ENCODE peak calls at places on chromosomes 4 and X, in eight cellular contexts. One of them, this sample, is unnamed.
A peak's percentile ranks its signal among the peaks of the same experiment; 100 is the strongest.

GRCh38 chrX:47243351-47243750 is 10.5 kb downstream of the USP11 start:
- DNase-seq in fibroblast of lung: no peak
- DNase-seq in cardiac fibroblast: no peak
- DNase-seq in brain microvascular endothelial cell: no peak
- DNase-seq in HCT116: no peak
- DNase-seq in hepatocyte: no peak
- DNase-seq in heart right ventricle: no peak
- DNase-seq in CD4-positive, alpha-beta T cell: no peak
- DNase-seq in this sample: no peak

GRCh38 chrX:128975716-128976115 is 547.6 kb downstream of the SMARCA1 start:
- DNase-seq in HCT116: no peak
- DNase-seq in cardiac fibroblast: peak; percentile 0
- DNase-seq in brain microvascular endothelial cell: no peak
- DNase-seq in hepatocyte: peak; percentile 56
- DNase-seq in fibroblast of lung: no peak
- DNase-seq in heart right ventricle: no peak
- DNase-seq in CD4-positive, alpha-beta T cell: no peak
- DNase-seq in this sample: peak; percentile 61

GRCh38 chr4:48780867-48781219 is 764 bp upstream of the FRYL start:
- DNase-seq in HCT116: no peak
- DNase-seq in cardiac fibroblast: peak; percentile 62
- DNase-seq in heart right ventricle: peak; percentile 55
- DNase-seq in brain microvascular endothelial cell: peak; percentile 11
- DNase-seq in hepatocyte: peak; percentile 52
- DNase-seq in CD4-positive, alpha-beta T cell: peak; percentile 3
- DNase-seq in fibroblast of lung: peak; percentile 53
- DNase-seq in this sample: no peak

GRCh38 chrX:152658302-152658701 is 20.6 kb downstream of the GABRQ start:
- DNase-seq in cardiac fibroblast: no peak
- DNase-seq in brain microvascular endothelial cell: no peak
- DNase-seq in fibroblast of lung: no peak
- DNase-seq in CD4-positive, alpha-beta T cell: no peak
- DNase-seq in hepatocyte: no peak
- DNase-seq in HCT116: no peak
- DNase-seq in heart right ventricle: no peak
- DNase-seq in this sample: no peak

GRCh38 chr4:768995-769394 is 56.9 kb downstream of the CPLX1 start:
- DNase-seq in HCT116: no peak
- DNase-seq in cardiac fibroblast: no peak
- DNase-seq in fibroblast of lung: no peak
- DNase-seq in hepatocyte: no peak
- DNase-seq in brain microvascular endothelial cell: no peak
- DNase-seq in CD4-positive, alpha-beta T cell: no peak
- DNase-seq in heart right ventricle: no peak
- DNase-seq in this sample: no peak

GRCh38 chr4:144666539-144667175 is 20.7 kb downstream of the HHIP start:
- DNase-seq in cardiac fibroblast: peak; percentile 57
- DNase-seq in HCT116: peak; percentile 6
- DNase-seq in brain microvascular endothelial cell: peak; percentile 39
- DNase-seq in hepatocyte: no peak
- DNase-seq in heart right ventricle: no peak
- DNase-seq in fibroblast of lung: peak; percentile 87
- DNase-seq in CD4-positive, alpha-beta T cell: no peak
- DNase-seq in this sample: no peak

GRCh38 chr4:2062808-2063524 is 3.8 kb downstream of the NAT8L start:
- DNase-seq in cardiac fibroblast: no peak
- DNase-seq in hepatocyte: no peak
- DNase-seq in brain microvascular endothelial cell: no peak
- DNase-seq in heart right ventricle: no peak
- DNase-seq in HCT116: no peak
- DNase-seq in CD4-positive, alpha-beta T cell: no peak
- DNase-seq in fibroblast of lung: no peak
- DNase-seq in this sample: no peak

GRCh38 chrX:17098516-17099247 is 152.2 kb downstream of the REPS2 start:
- DNase-seq in CD4-positive, alpha-beta T cell: no peak
- DNase-seq in HCT116: no peak
- DNase-seq in brain microvascular endothelial cell: no peak
- DNase-seq in fibroblast of lung: no peak
- DNase-seq in hepatocyte: no peak
- DNase-seq in heart right ventricle: no peak
- DNase-seq in cardiac fibroblast: no peak
- DNase-seq in this sample: no peak

GRCh38 chrX:54807524-54808108 is at the start of gene MAGED2:
- DNase-seq in hepatocyte: peak; percentile 80
- DNase-seq in fibroblast of lung: peak; percentile 34
- DNase-seq in HCT116: no peak
- DNase-seq in CD4-positive, alpha-beta T cell: peak; percentile 68
- DNase-seq in brain microvascular endothelial cell: no peak
- DNase-seq in heart right ventricle: peak; percentile 27
- DNase-seq in cardiac fibroblast: peak; percentile 64
- DNase-seq in this sample: no peak

GRCh38 chr4:132709024-132709423 is 440.1 kb upstream of the PCDH10 start:
- DNase-seq in fibroblast of lung: no peak
- DNase-seq in brain microvascular endothelial cell: no peak
- DNase-seq in heart right ventricle: no peak
- DNase-seq in hepatocyte: no peak
- DNase-seq in CD4-positive, alpha-beta T cell: no peak
- DNase-seq in cardiac fibroblast: no peak
- DNase-seq in HCT116: no peak
- DNase-seq in this sample: no peak

GRCh38 chrX:132270699-132271098 is 51.5 kb upstream of the RAP2C start:
- DNase-seq in fibroblast of lung: peak; percentile 80
- DNase-seq in cardiac fibroblast: peak; percentile 86
- DNase-seq in HCT116: no peak
- DNase-seq in heart right ventricle: peak; percentile 43
- DNase-seq in brain microvascular endothelial cell: no peak
- DNase-seq in hepatocyte: peak; percentile 54
- DNase-seq in CD4-positive, alpha-beta T cell: no peak
- DNase-seq in this sample: no peak

GRCh38 chrX:150372756-150373155 is 9.6 kb downstream of the MAMLD1 start:
- DNase-seq in fibroblast of lung: no peak
- DNase-seq in HCT116: no peak
- DNase-seq in CD4-positive, alpha-beta T cell: no peak
- DNase-seq in brain microvascular endothelial cell: no peak
- DNase-seq in heart right ventricle: no peak
- DNase-seq in cardiac fibroblast: no peak
- DNase-seq in hepatocyte: no peak
- DNase-seq in this sample: no peak

GRCh38 chr4:102827674-102828496 is 534 bp upstream of the UBE2D3 start:
- DNase-seq in cardiac fibroblast: peak; percentile 100
- DNase-seq in fibroblast of lung: peak; percentile 100
- DNase-seq in hepatocyte: peak; percentile 100
- DNase-seq in HCT116: peak; percentile 100
- DNase-seq in heart right ventricle: peak; percentile 100
- DNase-seq in brain microvascular endothelial cell: peak; percentile 100
- DNase-seq in CD4-positive, alpha-beta T cell: peak; percentile 97
- DNase-seq in this sample: peak; percentile 92

GRCh38 chrX:16869393-16870094 is 618 bp downstream of the RBBP7 start:
- DNase-seq in brain microvascular endothelial cell: no peak
- DNase-seq in HCT116: no peak
- DNase-seq in CD4-positive, alpha-beta T cell: peak; percentile 47
- DNase-seq in heart right ventricle: peak; percentile 9
- DNase-seq in hepatocyte: peak; percentile 89
- DNase-seq in cardiac fibroblast: peak; percentile 30
- DNase-seq in fibroblast of lung: no peak
- DNase-seq in this sample: peak; percentile 45

GRCh38 chrX:43552166-43552565 is 103.9 kb upstream of the MAOA start:
- DNase-seq in cardiac fibroblast: no peak
- DNase-seq in CD4-positive, alpha-beta T cell: no peak
- DNase-seq in fibroblast of lung: no peak
- DNase-seq in hepatocyte: peak; percentile 72
- DNase-seq in HCT116: no peak
- DNase-seq in heart right ventricle: no peak
- DNase-seq in brain microvascular endothelial cell: no peak
- DNase-seq in this sample: no peak

GRCh38 chr4:71941001-71941400 is 90.8 kb upstream of the NPFFR2 start:
- DNase-seq in heart right ventricle: no peak
- DNase-seq in cardiac fibroblast: peak; percentile 14
- DNase-seq in brain microvascular endothelial cell: peak; percentile 7
- DNase-seq in CD4-positive, alpha-beta T cell: no peak
- DNase-seq in fibroblast of lung: peak; percentile 19
- DNase-seq in HCT116: peak; percentile 1
- DNase-seq in hepatocyte: peak; percentile 52
- DNase-seq in this sample: no peak

GRCh38 chr4:175560628-175561027 is 251.4 kb downstream of the GPM6A start:
- DNase-seq in fibroblast of lung: peak; percentile 47
- DNase-seq in heart right ventricle: no peak
- DNase-seq in hepatocyte: peak; percentile 25
- DNase-seq in CD4-positive, alpha-beta T cell: no peak
- DNase-seq in HCT116: peak; percentile 32
- DNase-seq in brain microvascular endothelial cell: peak; percentile 25
- DNase-seq in cardiac fibroblast: peak; percentile 3
- DNase-seq in this sample: no peak

GRCh38 chr4:52968696-52969095 is 106.6 kb downstream of the RASL11B start:
- DNase-seq in heart right ventricle: no peak
- DNase-seq in CD4-positive, alpha-beta T cell: no peak
- DNase-seq in fibroblast of lung: no peak
- DNase-seq in brain microvascular endothelial cell: no peak
- DNase-seq in cardiac fibroblast: no peak
- DNase-seq in HCT116: no peak
- DNase-seq in hepatocyte: no peak
- DNase-seq in this sample: no peak

GRCh38 chrX:115393271-115393670 is 103.8 kb downstream of the LUZP4 start:
- DNase-seq in cardiac fibroblast: peak; percentile 83
- DNase-seq in brain microvascular endothelial cell: peak; percentile 60
- DNase-seq in fibroblast of lung: peak; percentile 93
- DNase-seq in CD4-positive, alpha-beta T cell: no peak
- DNase-seq in HCT116: no peak
- DNase-seq in heart right ventricle: no peak
- DNase-seq in hepatocyte: peak; percentile 24
- DNase-seq in this sample: no peak

GRCh38 chrX:63930140-63930539 is 145.1 kb upstream of the ARHGEF9 start:
- DNase-seq in CD4-positive, alpha-beta T cell: no peak
- DNase-seq in cardiac fibroblast: no peak
- DNase-seq in HCT116: peak; percentile 10
- DNase-seq in heart right ventricle: no peak
- DNase-seq in hepatocyte: no peak
- DNase-seq in brain microvascular endothelial cell: no peak
- DNase-seq in fibroblast of lung: no peak
- DNase-seq in this sample: no peak

GRCh38 chrX:104343408-104344129 is 88.8 kb upstream of the ESX1 start:
- DNase-seq in fibroblast of lung: peak; percentile 79
- DNase-seq in cardiac fibroblast: peak; percentile 88
- DNase-seq in hepatocyte: peak; percentile 72
- DNase-seq in CD4-positive, alpha-beta T cell: no peak
- DNase-seq in brain microvascular endothelial cell: peak; percentile 87
- DNase-seq in heart right ventricle: peak; percentile 15
- DNase-seq in HCT116: peak; percentile 80
- DNase-seq in this sample: peak; percentile 13

DNA sequence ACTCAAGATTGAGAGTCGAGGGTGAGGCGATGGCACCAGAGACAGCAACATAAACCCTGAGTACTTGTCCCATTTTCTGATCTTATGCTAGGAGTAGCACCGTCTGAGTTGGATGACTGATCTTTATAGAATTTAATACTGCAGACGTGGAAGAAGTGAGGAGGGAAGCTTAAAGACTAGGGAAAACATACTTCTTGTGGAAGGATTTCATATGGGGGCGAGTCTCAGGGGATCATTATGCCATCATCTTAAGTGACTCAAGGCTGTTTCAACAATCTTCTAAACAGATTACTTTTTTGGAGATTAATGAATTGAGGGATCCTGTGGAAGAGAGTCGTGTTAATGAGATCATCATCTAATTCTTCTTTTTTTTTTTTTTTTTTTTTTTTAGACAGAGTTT is 17.2 kb upstream of the FAT1 start:
- DNase-seq in cardiac fibroblast: no peak
- DNase-seq in fibroblast of lung: peak; percentile 52
- DNase-seq in hepatocyte: no peak
- DNase-seq in CD4-positive, alpha-beta T cell: no peak
- DNase-seq in HCT116: no peak
- DNase-seq in heart right ventricle: no peak
- DNase-seq in brain microvascular endothelial cell: peak; percentile 44
- DNase-seq in this sample: no peak
- TF ChIP-seq CTCF in cardiac fibroblast: no peak
- TF ChIP-seq CTCF in fibroblast of lung: no peak
- TF ChIP-seq CTCF in hepatocyte: no peak
- TF ChIP-seq CTCF in CD4-positive, alpha-beta T cell: no peak
- TF ChIP-seq CTCF in HCT116: no peak
- TF ChIP-seq CTCF in heart right ventricle: no peak
- TF ChIP-seq CTCF in brain microvascular endothelial cell: no peak
- TF ChIP-seq CTCF in this sample: no peak

GRCh38 chrX:111568817-111569216 is 57.4 kb downstream of the SERTM2 start:
- DNase-seq in fibroblast of lung: no peak
- DNase-seq in HCT116: no peak
- DNase-seq in heart right ventricle: no peak
- DNase-seq in CD4-positive, alpha-beta T cell: no peak
- DNase-seq in cardiac fibroblast: no peak
- DNase-seq in hepatocyte: no peak
- DNase-seq in brain microvascular endothelial cell: no peak
- DNase-seq in this sample: no peak

GRCh38 chrX:111568356-111568755 is 56.9 kb downstream of the SERTM2 start:
- DNase-seq in heart right ventricle: no peak
- DNase-seq in CD4-positive, alpha-beta T cell: no peak
- DNase-seq in brain microvascular endothelial cell: peak; percentile 1
- DNase-seq in fibroblast of lung: peak; percentile 4
- DNase-seq in cardiac fibroblast: peak; percentile 7
- DNase-seq in hepatocyte: peak; percentile 50
- DNase-seq in HCT116: peak; percentile 6
- DNase-seq in this sample: no peak
- TF ChIP-seq CTCF in heart right ventricle: no peak
- TF ChIP-seq CTCF in CD4-positive, alpha-beta T cell: no peak
- TF ChIP-seq CTCF in brain microvascular endothelial cell: peak; percentile 56
- TF ChIP-seq CTCF in fibroblast of lung: no peak
- TF ChIP-seq CTCF in cardiac fibroblast: peak; percentile 32
- TF ChIP-seq CTCF in hepatocyte: peak; percentile 49
- TF ChIP-seq CTCF in HCT116: peak; percentile 60
- TF ChIP-seq CTCF in this sample: peak; percentile 64

GRCh38 chrX:81286075-81286474 is 84.2 kb downstream of the SH3BGRL start:
- DNase-seq in HCT116: no peak
- DNase-seq in fibroblast of lung: no peak
- DNase-seq in heart right ventricle: no peak
- DNase-seq in cardiac fibroblast: no peak
- DNase-seq in brain microvascular endothelial cell: no peak
- DNase-seq in hepatocyte: no peak
- DNase-seq in CD4-positive, alpha-beta T cell: no peak
- DNase-seq in this sample: no peak

DNA sequence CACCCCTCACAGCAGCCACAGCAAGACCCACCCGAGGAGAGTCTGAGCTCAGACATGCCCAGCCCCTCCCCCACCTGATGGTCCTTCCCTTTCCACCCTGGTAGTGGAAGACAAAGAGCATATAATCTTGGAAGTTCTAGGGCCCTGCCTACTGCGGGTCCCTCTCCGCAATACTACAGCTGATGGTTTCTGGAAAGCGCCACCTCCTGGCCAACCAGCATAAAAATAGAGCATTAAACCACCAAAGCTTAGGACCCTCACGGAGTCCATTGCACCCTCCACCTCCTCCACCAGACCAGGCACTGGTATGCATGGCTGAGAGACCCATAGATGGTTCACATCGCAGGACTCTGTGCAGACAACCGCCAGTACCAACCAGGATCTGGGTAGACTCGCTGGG is 78.2 kb downstream of the SH3BGRL start:
- DNase-seq in fibroblast of lung: no peak
- DNase-seq in brain microvascular endothelial cell: no peak
- DNase-seq in HCT116: no peak
- DNase-seq in cardiac fibroblast: no peak
- DNase-seq in hepatocyte: no peak
- DNase-seq in CD4-positive, alpha-beta T cell: no peak
- DNase-seq in heart right ventricle: no peak
- DNase-seq in this sample: no peak
- TF ChIP-seq CTCF in fibroblast of lung: no peak
- TF ChIP-seq CTCF in brain microvascular endothelial cell: peak; percentile 41
- TF ChIP-seq CTCF in HCT116: peak; percentile 22
- TF ChIP-seq CTCF in cardiac fibroblast: no peak
- TF ChIP-seq CTCF in hepatocyte: no peak
- TF ChIP-seq CTCF in CD4-positive, alpha-beta T cell: no peak
- TF ChIP-seq CTCF in heart right ventricle: no peak
- TF ChIP-seq CTCF in this sample: no peak

GRCh38 chr4:155954939-155955338 is 1.3 kb upstream of the CTSO start:
- DNase-seq in hepatocyte: peak; percentile 37
- DNase-seq in HCT116: no peak
- DNase-seq in brain microvascular endothelial cell: no peak
- DNase-seq in CD4-positive, alpha-beta T cell: no peak
- DNase-seq in heart right ventricle: no peak
- DNase-seq in fibroblast of lung: no peak
- DNase-seq in cardiac fibroblast: no peak
- DNase-seq in this sample: no peak
- TF ChIP-seq CTCF in hepatocyte: no peak
- TF ChIP-seq CTCF in HCT116: no peak
- TF ChIP-seq CTCF in brain microvascular endothelial cell: no peak
- TF ChIP-seq CTCF in CD4-positive, alpha-beta T cell: no peak
- TF ChIP-seq CTCF in heart right ventricle: no peak
- TF ChIP-seq CTCF in fibroblast of lung: no peak
- TF ChIP-seq CTCF in cardiac fibroblast: no peak
- TF ChIP-seq CTCF in this sample: no peak

This sample was measured in progenitor cell of endocrine pancreas.